ENCODE peak calls at places on chromosomes 3 and 15, in eight cellular contexts. One of them, this sample, is unnamed. For H3K4me1, the result is how much of the 10 kb centered on the place peaks cover.

GRCh38 chr3:157199841-157200240 is 39.9 kb upstream of the CCNL1 start:
- DNase-seq in cardiac muscle cell: peak
- DNase-seq in psoas muscle: no peak
- DNase-seq in pancreas: no peak
- DNase-seq in testis: no peak
- DNase-seq in lower lobe of right lung: no peak
- DNase-seq in body of pancreas: no peak
- DNase-seq in SK-N-SH: no peak
- DNase-seq in this sample: no peak

GRCh38 chr3:169661567-169662214 is 1.8 kb downstream of the MECOM start:
- DNase-seq in cardiac muscle cell: peak
- DNase-seq in psoas muscle: peak
- DNase-seq in pancreas: peak
- DNase-seq in testis: no peak
- DNase-seq in lower lobe of right lung: peak
- DNase-seq in body of pancreas: peak
- DNase-seq in SK-N-SH: peak
- DNase-seq in this sample: no peak

GRCh38 chr3:11001020-11001657 is 8.6 kb downstream of the SLC6A1 start:
- DNase-seq in cardiac muscle cell: peak
- DNase-seq in psoas muscle: no peak
- DNase-seq in pancreas: no peak
- DNase-seq in testis: no peak
- DNase-seq in lower lobe of right lung: no peak
- DNase-seq in body of pancreas: peak
- DNase-seq in SK-N-SH: peak
- DNase-seq in this sample: no peak

GRCh38 chr3:151197981-151198767 is 4.8 kb downstream of the GPR171 start:
- DNase-seq in cardiac muscle cell: peak
- DNase-seq in psoas muscle: no peak
- DNase-seq in pancreas: no peak
- DNase-seq in testis: no peak
- DNase-seq in lower lobe of right lung: no peak
- DNase-seq in body of pancreas: no peak
- DNase-seq in SK-N-SH: no peak
- DNase-seq in this sample: no peak

GRCh38 chr3:80612366-80612765 is 844.6 kb upstream of the ROBO1 start:
- DNase-seq in cardiac muscle cell: no peak
- DNase-seq in psoas muscle: no peak
- DNase-seq in pancreas: no peak
- DNase-seq in testis: no peak
- DNase-seq in lower lobe of right lung: no peak
- DNase-seq in body of pancreas: no peak
- DNase-seq in SK-N-SH: no peak
- DNase-seq in this sample: no peak

GRCh38 chr15:32029862-32030781 is at the start of gene CHRNA7:
- DNase-seq in cardiac muscle cell: peak
- DNase-seq in psoas muscle: peak
- DNase-seq in pancreas: peak
- DNase-seq in testis: peak
- DNase-seq in lower lobe of right lung: peak
- DNase-seq in body of pancreas: peak
- DNase-seq in SK-N-SH: peak
- DNase-seq in this sample: no peak

GRCh38 chr3:130787422-130788068 is 40.9 kb upstream of the PIK3R4 start:
- DNase-seq in cardiac muscle cell: no peak
- DNase-seq in psoas muscle: no peak
- DNase-seq in pancreas: no peak
- DNase-seq in testis: no peak
- DNase-seq in lower lobe of right lung: no peak
- DNase-seq in body of pancreas: no peak
- DNase-seq in SK-N-SH: no peak
- DNase-seq in this sample: no peak

GRCh38 chr15:96818861-96819260 is 488.4 kb downstream of the NR2F2 start:
- DNase-seq in cardiac muscle cell: no peak
- DNase-seq in psoas muscle: no peak
- DNase-seq in pancreas: no peak
- DNase-seq in testis: no peak
- DNase-seq in lower lobe of right lung: no peak
- DNase-seq in body of pancreas: no peak
- DNase-seq in SK-N-SH: no peak
- DNase-seq in this sample: no peak

GRCh38 chr15:63752075-63752684 is 81.6 kb downstream of the HERC1 start:
- DNase-seq in cardiac muscle cell: peak
- DNase-seq in psoas muscle: no peak
- DNase-seq in pancreas: no peak
- DNase-seq in testis: peak
- DNase-seq in lower lobe of right lung: no peak
- DNase-seq in body of pancreas: peak
- DNase-seq in SK-N-SH: peak
- DNase-seq in this sample: peak

GRCh38 chr3:129016366-129016724 is 15.2 kb downstream of the EFCC1 start:
- DNase-seq in cardiac muscle cell: no peak
- DNase-seq in psoas muscle: no peak
- DNase-seq in pancreas: no peak
- DNase-seq in testis: no peak
- DNase-seq in lower lobe of right lung: peak
- DNase-seq in body of pancreas: no peak
- DNase-seq in SK-N-SH: no peak
- DNase-seq in this sample: no peak

GRCh38 chr3:32531010-32531647 is 28.5 kb upstream of the CMTM6 start:
- DNase-seq in cardiac muscle cell: no peak
- DNase-seq in psoas muscle: no peak
- DNase-seq in pancreas: no peak
- DNase-seq in testis: no peak
- DNase-seq in lower lobe of right lung: no peak
- DNase-seq in body of pancreas: no peak
- DNase-seq in SK-N-SH: no peak
- DNase-seq in this sample: no peak

GRCh38 chr15:89217031-89217430 is 4.3 kb downstream of the RLBP1 start:
- DNase-seq in cardiac muscle cell: no peak
- DNase-seq in psoas muscle: no peak
- DNase-seq in pancreas: no peak
- DNase-seq in testis: no peak
- DNase-seq in lower lobe of right lung: no peak
- DNase-seq in body of pancreas: no peak
- DNase-seq in SK-N-SH: no peak
- DNase-seq in this sample: no peak

GRCh38 chr3:4914464-4914863 is 64.8 kb upstream of the BHLHE40 start:
- DNase-seq in cardiac muscle cell: no peak
- DNase-seq in psoas muscle: no peak
- DNase-seq in pancreas: no peak
- DNase-seq in testis: no peak
- DNase-seq in lower lobe of right lung: no peak
- DNase-seq in body of pancreas: no peak
- DNase-seq in SK-N-SH: no peak
- DNase-seq in this sample: no peak

GRCh38 chr15:75597667-75598341 is 18.7 kb upstream of the PTPN9 start:
- DNase-seq in cardiac muscle cell: peak
- DNase-seq in psoas muscle: no peak
- DNase-seq in pancreas: no peak
- DNase-seq in testis: no peak
- DNase-seq in lower lobe of right lung: no peak
- DNase-seq in body of pancreas: peak
- DNase-seq in SK-N-SH: no peak
- DNase-seq in this sample: peak

GRCh38 chr3:59235221-59236012 is 185.6 kb upstream of the CFAP20DC start:
- DNase-seq in cardiac muscle cell: no peak
- DNase-seq in psoas muscle: no peak
- DNase-seq in pancreas: no peak
- DNase-seq in testis: no peak
- DNase-seq in lower lobe of right lung: no peak
- DNase-seq in body of pancreas: no peak
- DNase-seq in SK-N-SH: no peak
- DNase-seq in this sample: no peak

GRCh38 chr3:25592510-25592968 is 72.2 kb downstream of the TOP2B start:
- DNase-seq in cardiac muscle cell: peak
- DNase-seq in psoas muscle: peak
- DNase-seq in pancreas: no peak
- DNase-seq in testis: no peak
- DNase-seq in lower lobe of right lung: no peak
- DNase-seq in body of pancreas: peak
- DNase-seq in SK-N-SH: no peak
- DNase-seq in this sample: no peak

GRCh38 chr3:15267502-15267901 is 61.5 kb downstream of the CAPN7 start:
- DNase-seq in cardiac muscle cell: no peak
- DNase-seq in psoas muscle: no peak
- DNase-seq in pancreas: no peak
- DNase-seq in testis: peak
- DNase-seq in lower lobe of right lung: no peak
- DNase-seq in body of pancreas: no peak
- DNase-seq in SK-N-SH: no peak
- DNase-seq in this sample: no peak

GRCh38 chr15:67091966-67092677 is 26.7 kb downstream of the SMAD3 start:
- DNase-seq in cardiac muscle cell: no peak
- DNase-seq in psoas muscle: no peak
- DNase-seq in pancreas: no peak
- DNase-seq in testis: no peak
- DNase-seq in lower lobe of right lung: no peak
- DNase-seq in body of pancreas: no peak
- DNase-seq in SK-N-SH: no peak
- DNase-seq in this sample: no peak

GRCh38 chr15:93241696-93242585 is 152.9 kb upstream of the RGMA start:
- DNase-seq in cardiac muscle cell: no peak
- DNase-seq in psoas muscle: no peak
- DNase-seq in pancreas: no peak
- DNase-seq in testis: peak
- DNase-seq in lower lobe of right lung: no peak
- DNase-seq in body of pancreas: no peak
- DNase-seq in SK-N-SH: no peak
- DNase-seq in this sample: no peak

GRCh38 chr3:45776611-45777010 is 19.7 kb downstream of the SLC6A20 start:
- DNase-seq in cardiac muscle cell: peak
- DNase-seq in psoas muscle: no peak
- DNase-seq in pancreas: no peak
- DNase-seq in testis: peak
- DNase-seq in lower lobe of right lung: no peak
- DNase-seq in body of pancreas: no peak
- DNase-seq in SK-N-SH: no peak
- DNase-seq in this sample: no peak

GRCh38 chr15:95371664-95372063 is 958.8 kb upstream of the NR2F2 start:
- DNase-seq in cardiac muscle cell: no peak
- DNase-seq in psoas muscle: no peak
- DNase-seq in pancreas: no peak
- DNase-seq in testis: no peak
- DNase-seq in lower lobe of right lung: no peak
- DNase-seq in body of pancreas: no peak
- DNase-seq in SK-N-SH: no peak
- DNase-seq in this sample: no peak

DNA sequence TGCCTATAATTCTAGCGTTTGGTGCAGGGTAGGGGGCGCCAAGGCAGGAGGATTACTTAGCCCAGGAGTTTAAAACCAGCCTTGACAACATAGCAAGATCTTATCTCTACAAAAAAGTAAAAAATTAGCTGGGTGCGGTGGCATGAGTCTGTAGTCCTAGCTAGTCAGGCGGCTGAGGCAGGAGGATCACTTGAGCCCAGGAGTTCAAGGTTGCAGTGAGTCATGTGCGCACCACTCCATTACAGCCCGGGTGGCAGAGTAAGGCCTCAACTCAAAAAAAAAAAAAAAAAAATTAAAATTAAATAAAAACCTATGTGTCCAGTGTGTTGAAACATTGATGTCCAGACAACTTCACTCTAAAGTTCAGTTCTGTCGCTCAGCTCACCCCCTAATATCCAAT is 78.2 kb upstream of the SOX2 start:
- DNase-seq in cardiac muscle cell: no peak
- DNase-seq in psoas muscle: no peak
- DNase-seq in pancreas: no peak
- DNase-seq in testis: no peak
- DNase-seq in lower lobe of right lung: no peak
- DNase-seq in body of pancreas: no peak
- DNase-seq in SK-N-SH: no peak
- DNase-seq in this sample: no peak
- TF ChIP-seq CTCF in cardiac muscle cell: no peak
- TF ChIP-seq CTCF in psoas muscle: no peak
- TF ChIP-seq CTCF in pancreas: no peak
- TF ChIP-seq CTCF in testis: no peak
- TF ChIP-seq CTCF in lower lobe of right lung: no peak
- TF ChIP-seq CTCF in body of pancreas: no peak
- TF ChIP-seq CTCF in SK-N-SH: no peak
- TF ChIP-seq CTCF in this sample: no peak

GRCh38 chr15:35936284-35936683 is 390.3 kb upstream of the DPH6 start:
- DNase-seq in cardiac muscle cell: no peak
- DNase-seq in psoas muscle: no peak
- DNase-seq in pancreas: no peak
- DNase-seq in testis: no peak
- DNase-seq in lower lobe of right lung: no peak
- DNase-seq in body of pancreas: no peak
- DNase-seq in SK-N-SH: no peak
- DNase-seq in this sample: no peak
- H3K4me1 ChIP-seq in cardiac muscle cell: under half
- H3K4me1 ChIP-seq in psoas muscle: under half
- H3K4me1 ChIP-seq in pancreas: under half
- H3K4me1 ChIP-seq in testis: under half
- H3K4me1 ChIP-seq in lower lobe of right lung: under half
- H3K4me1 ChIP-seq in body of pancreas: under half
- H3K4me1 ChIP-seq in SK-N-SH: under half
- H3K4me1 ChIP-seq in this sample: under half

DNA sequence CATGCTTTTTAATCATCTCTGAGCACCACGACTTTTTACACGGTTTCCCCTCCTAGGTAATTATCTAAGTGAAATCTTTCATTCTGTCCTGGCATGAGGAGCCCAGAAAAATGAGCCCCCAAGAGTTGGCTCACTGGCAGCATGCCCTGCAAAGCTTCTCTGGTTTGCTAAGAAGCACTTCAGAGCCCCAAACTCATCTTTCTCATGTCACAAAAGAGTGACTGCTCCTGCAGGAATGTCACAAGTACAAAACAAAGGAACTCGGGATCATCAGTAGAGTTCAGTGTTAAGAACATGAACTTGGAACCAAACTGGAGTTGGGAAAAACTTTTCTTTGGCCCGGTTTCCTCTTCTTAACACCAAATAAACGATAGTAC is 123.9 kb downstream of the FOXB1 start:
- DNase-seq in cardiac muscle cell: no peak
- DNase-seq in psoas muscle: no peak
- DNase-seq in pancreas: no peak
- DNase-seq in testis: peak
- DNase-seq in lower lobe of right lung: no peak
- DNase-seq in body of pancreas: no peak
- DNase-seq in SK-N-SH: no peak
- DNase-seq in this sample: no peak
- H3K27ac ChIP-seq in cardiac muscle cell: peak
- H3K27ac ChIP-seq in psoas muscle: peak
- H3K27ac ChIP-seq in pancreas: no peak
- H3K27ac ChIP-seq in testis: peak
- H3K27ac ChIP-seq in lower lobe of right lung: peak
- H3K27ac ChIP-seq in body of pancreas: peak
- H3K27ac ChIP-seq in SK-N-SH: no peak
- H3K27ac ChIP-seq in this sample: peak

GRCh38 chr15:38516636-38517035 is 48.0 kb downstream of the RASGRP1 start:
- DNase-seq in cardiac muscle cell: no peak
- DNase-seq in psoas muscle: no peak
- DNase-seq in pancreas: no peak
- DNase-seq in testis: no peak
- DNase-seq in lower lobe of right lung: no peak
- DNase-seq in body of pancreas: no peak
- DNase-seq in SK-N-SH: no peak
- DNase-seq in this sample: no peak
- TF ChIP-seq CTCF in cardiac muscle cell: no peak
- TF ChIP-seq CTCF in psoas muscle: no peak
- TF ChIP-seq CTCF in pancreas: no peak
- TF ChIP-seq CTCF in testis: no peak
- TF ChIP-seq CTCF in lower lobe of right lung: no peak
- TF ChIP-seq CTCF in body of pancreas: no peak
- TF ChIP-seq CTCF in SK-N-SH: no peak
- TF ChIP-seq CTCF in this sample: no peak

This sample was measured in CD8-positive, alpha-beta T cell.